ENCODE peak calls at places on chromosomes 7 and 10, in nine cellular contexts. G is RPMI7951; U is T follicular helper cell; I is endothelial cell; O is lung; Z is SW 1271; S is dermis blood vessel endothelial cell; F is stimulated activated CD4-positive, alpha-beta T cell treated with anti-CD3 and anti-CD28 coated beads, Interleukin-1b, Interleukin-23, amount 100 ng/mL, for 1 hour; M is prostate gland. R is an unnamed sample.

GRCh38 chr7:99033765-99034164 is 110.1 kb downstream of the SMURF1 start:
- DNase-seq in G (no peak), U (no peak), I (no peak), O (no peak), Z (no peak), S (no peak), F (no peak), M (no peak), R (no peak)

GRCh38 chr10:73647211-73647874 is 6.1 kb upstream of the MYOZ1 start:
- DNase-seq in G (no peak), U (no peak), I (peak; percentile 63), O (peak; percentile 47), Z (no peak), S (peak; percentile 46), F (no peak), M (peak; percentile 40), R (no peak)

GRCh38 chr7:25966469-25966868 is 185.5 kb upstream of the NFE2L3 start:
- DNase-seq in G (no peak), U (no peak), I (no peak), O (no peak), Z (no peak), S (no peak), F (no peak), M (no peak), R (no peak)

GRCh38 chr10:131198843-131199242 is 112.7 kb downstream of the TCERG1L start:
- DNase-seq in G (no peak), U (no peak), I (no peak), O (no peak), Z (no peak), S (no peak), F (no peak), M (no peak), R (no peak)

GRCh38 chr10:101716891-101717659 is 22.1 kb upstream of the FBXW4 start:
- DNase-seq in G (peak; percentile 15), U (no peak), I (no peak), O (no peak), Z (no peak), S (peak; percentile 8), F (no peak), M (no peak), R (no peak)

GRCh38 chr10:133565441-133566294 is at the start of gene SYCE1:
- DNase-seq in G (no peak), U (no peak), I (no peak), O (no peak), Z (no peak), S (no peak), F (no peak), M (no peak), R (no peak)

GRCh38 chr10:96512524-96512991 is 1.2 kb downstream of the TLL2 start:
- DNase-seq in G (peak; percentile 11), U (no peak), I (peak; percentile 38), O (no peak), Z (no peak), S (peak; percentile 39), F (no peak), M (no peak), R (no peak)

GRCh38 chr10:58775960-58776574 is 263.4 kb downstream of the BICC1 start:
- DNase-seq in G (peak; percentile 80), U (no peak), I (no peak), O (no peak), Z (peak; percentile 27), S (no peak), F (no peak), M (no peak), R (peak; percentile 27)

GRCh38 chr10:107834706-107835105 is 670.2 kb upstream of the SORCS1 start:
- DNase-seq in G (peak; percentile 39), U (no peak), I (no peak), O (no peak), Z (no peak), S (no peak), F (no peak), M (no peak), R (no peak)

GRCh38 chr10:114337510-114338462 is 66.5 kb downstream of the AFAP1L2 start:
- DNase-seq in G (no peak), U (no peak), I (no peak), O (no peak), Z (no peak), S (no peak), F (no peak), M (peak; percentile 34), R (no peak)

GRCh38 chr7:139777304-139777890 is 401 bp downstream of the HIPK2 start:
- DNase-seq in G (peak; percentile 33), U (peak; percentile 32), I (peak; percentile 42), O (no peak), Z (no peak), S (peak; percentile 48), F (no peak), M (peak; percentile 24), R (no peak)

GRCh38 chr10:28678687-28679457 is 1.6 kb downstream of the BAMBI start:
- DNase-seq in G (peak; percentile 69), U (no peak), I (no peak), O (no peak), Z (no peak), S (peak; percentile 21), F (no peak), M (no peak), R (no peak)

GRCh38 chr10:50275650-50276235 is 24.4 kb upstream of the ASAH2 start:
- DNase-seq in G (peak; percentile 24), U (no peak), I (peak; percentile 63), O (no peak), Z (peak; percentile 1), S (peak; percentile 54), F (no peak), M (peak; percentile 12), R (peak; percentile 10)

GRCh38 chr7:42198974-42199668 is 37.9 kb downstream of the GLI3 start:
- DNase-seq in G (peak; percentile 89), U (no peak), I (no peak), O (no peak), Z (no peak), S (no peak), F (no peak), M (no peak), R (no peak)

GRCh38 chr10:29897430-29897829 is 162.0 kb downstream of the JCAD start:
- DNase-seq in G (no peak), U (no peak), I (no peak), O (no peak), Z (no peak), S (no peak), F (no peak), M (no peak), R (no peak)

GRCh38 chr7:142375710-142376313 is 118.0 kb upstream of the PRSS58 start:
- DNase-seq in G (peak; percentile 73), U (no peak), I (peak; percentile 66), O (no peak), Z (no peak), S (peak; percentile 59), F (no peak), M (no peak), R (no peak)

GRCh38 chr7:132290021-132290420 is 286.2 kb downstream of the PLXNA4 start:
- DNase-seq in G (no peak), U (no peak), I (no peak), O (no peak), Z (no peak), S (peak; percentile 57), F (no peak), M (no peak), R (no peak)

GRCh38 chr10:81403451-81403850 is 471.5 kb upstream of the NRG3 start:
- DNase-seq in G (no peak), U (no peak), I (no peak), O (no peak), Z (no peak), S (no peak), F (no peak), M (no peak), R (no peak)

GRCh38 chr10:43671659-43672555 is 23.2 kb upstream of the ZNF32 start:
- DNase-seq in G (peak; percentile 66), U (peak; percentile 17), I (peak; percentile 62), O (peak; percentile 63), Z (no peak), S (peak; percentile 86), F (no peak), M (peak; percentile 63), R (peak; percentile 14)

GRCh38 chr10:103062854-103063642 is 130.0 kb downstream of the NT5C2 start:
- DNase-seq in G (no peak), U (no peak), I (no peak), O (no peak), Z (no peak), S (no peak), F (no peak), M (no peak), R (no peak)